ENCODE peak calls at places on chromosomes 2 and 18, in seven cellular contexts. One of them, this sample, is unnamed.

GRCh38 chr18:48453330-48454063 is 44.3 kb upstream of the ZBTB7C start:
- DNase-seq in T-helper 9 cell: no peak
- DNase-seq in ELF-1: peak; percentile 83
- DNase-seq in astrocyte of the spinal cord: no peak
- DNase-seq in AG04450: no peak
- DNase-seq in Calu3: peak; percentile 49
- DNase-seq in kidney: no peak
- DNase-seq in this sample: no peak

GRCh38 chr2:42944744-42945415 is 152.5 kb upstream of the HAAO start:
- DNase-seq in T-helper 9 cell: no peak
- DNase-seq in ELF-1: no peak
- DNase-seq in astrocyte of the spinal cord: no peak
- DNase-seq in AG04450: no peak
- DNase-seq in Calu3: no peak
- DNase-seq in kidney: no peak
- DNase-seq in this sample: no peak

GRCh38 chr2:177281400-177282021 is 17.0 kb upstream of the NFE2L2 start:
- DNase-seq in T-helper 9 cell: no peak
- DNase-seq in ELF-1: no peak
- DNase-seq in astrocyte of the spinal cord: no peak
- DNase-seq in AG04450: no peak
- DNase-seq in Calu3: no peak
- DNase-seq in kidney: no peak
- DNase-seq in this sample: no peak

GRCh38 chr2:236568068-236568921 is 1.3 kb upstream of the ACKR3 start:
- DNase-seq in T-helper 9 cell: no peak
- DNase-seq in ELF-1: peak; percentile 77
- DNase-seq in astrocyte of the spinal cord: peak; percentile 25
- DNase-seq in AG04450: no peak
- DNase-seq in Calu3: peak; percentile 64
- DNase-seq in kidney: peak; percentile 84
- DNase-seq in this sample: no peak

GRCh38 chr2:159002465-159003130 is 34.2 kb downstream of the TANC1 start:
- DNase-seq in T-helper 9 cell: no peak
- DNase-seq in ELF-1: no peak
- DNase-seq in astrocyte of the spinal cord: no peak
- DNase-seq in AG04450: no peak
- DNase-seq in Calu3: no peak
- DNase-seq in kidney: no peak
- DNase-seq in this sample: no peak

GRCh38 chr2:101442667-101443061 is 32.2 kb downstream of the RFX8 start:
- DNase-seq in T-helper 9 cell: no peak
- DNase-seq in ELF-1: peak; percentile 62
- DNase-seq in astrocyte of the spinal cord: no peak
- DNase-seq in AG04450: no peak
- DNase-seq in Calu3: no peak
- DNase-seq in kidney: no peak
- DNase-seq in this sample: no peak

GRCh38 chr2:233404227-233404626 is 49.9 kb downstream of the DGKD start:
- DNase-seq in T-helper 9 cell: peak; percentile 55
- DNase-seq in ELF-1: peak; percentile 59
- DNase-seq in astrocyte of the spinal cord: peak; percentile 33
- DNase-seq in AG04450: no peak
- DNase-seq in Calu3: peak; percentile 63
- DNase-seq in kidney: no peak
- DNase-seq in this sample: peak; percentile 25

GRCh38 chr18:48220146-48220499 is 189.1 kb downstream of the ZBTB7C start:
- DNase-seq in T-helper 9 cell: no peak
- DNase-seq in ELF-1: no peak
- DNase-seq in astrocyte of the spinal cord: no peak
- DNase-seq in AG04450: no peak
- DNase-seq in Calu3: no peak
- DNase-seq in kidney: no peak
- DNase-seq in this sample: no peak

GRCh38 chr2:19736191-19736831 is 165.5 kb downstream of the TTC32 start:
- DNase-seq in T-helper 9 cell: no peak
- DNase-seq in ELF-1: no peak
- DNase-seq in astrocyte of the spinal cord: peak; percentile 49
- DNase-seq in AG04450: no peak
- DNase-seq in Calu3: no peak
- DNase-seq in kidney: no peak
- DNase-seq in this sample: no peak